ENCODE peak calls at places on chromosomes 3 and 15, in ten cellular contexts. One of them, this sample, is unnamed.

GRCh38 chr15:56208641-56209155 is 35.0 kb downstream of the RFX7 start:
- DNase-seq in Peyer's patch: no peak
- DNase-seq in sigmoid colon: no peak
- DNase-seq in H1: no peak
- DNase-seq in heart left ventricle: no peak
- DNase-seq in ovary: no peak
- DNase-seq in K562: no peak
- DNase-seq in suprapubic skin: no peak
- DNase-seq in HCT116: no peak
- DNase-seq in vagina: no peak
- DNase-seq in this sample: no peak

GRCh38 chr15:53837263-53837662 is 77.8 kb upstream of the WDR72 start:
- DNase-seq in Peyer's patch: no peak
- DNase-seq in sigmoid colon: no peak
- DNase-seq in H1: no peak
- DNase-seq in heart left ventricle: no peak
- DNase-seq in ovary: no peak
- DNase-seq in K562: no peak
- DNase-seq in suprapubic skin: no peak
- DNase-seq in HCT116: no peak
- DNase-seq in vagina: no peak
- DNase-seq in this sample: no peak

GRCh38 chr3:7285502-7285901 is 424.6 kb downstream of the GRM7 start:
- DNase-seq in Peyer's patch: no peak
- DNase-seq in sigmoid colon: no peak
- DNase-seq in H1: no peak
- DNase-seq in heart left ventricle: no peak
- DNase-seq in ovary: no peak
- DNase-seq in K562: no peak
- DNase-seq in suprapubic skin: no peak
- DNase-seq in HCT116: peak
- DNase-seq in vagina: no peak
- DNase-seq in this sample: no peak

GRCh38 chr3:182484682-182485081 is 308.6 kb upstream of the ATP11B start:
- DNase-seq in Peyer's patch: no peak
- DNase-seq in sigmoid colon: no peak
- DNase-seq in H1: no peak
- DNase-seq in heart left ventricle: no peak
- DNase-seq in ovary: no peak
- DNase-seq in K562: no peak
- DNase-seq in suprapubic skin: no peak
- DNase-seq in HCT116: no peak
- DNase-seq in vagina: no peak
- DNase-seq in this sample: no peak

GRCh38 chr3:55935241-55935640 is 448.1 kb upstream of the WNT5A start:
- DNase-seq in Peyer's patch: no peak
- DNase-seq in sigmoid colon: no peak
- DNase-seq in H1: no peak
- DNase-seq in heart left ventricle: no peak
- DNase-seq in ovary: no peak
- DNase-seq in K562: no peak
- DNase-seq in suprapubic skin: no peak
- DNase-seq in HCT116: no peak
- DNase-seq in vagina: no peak
- DNase-seq in this sample: no peak

GRCh38 chr3:169869484-169870304 is at the start of gene LRRC31:
- DNase-seq in Peyer's patch: no peak
- DNase-seq in sigmoid colon: no peak
- DNase-seq in H1: no peak
- DNase-seq in heart left ventricle: no peak
- DNase-seq in ovary: no peak
- DNase-seq in K562: no peak
- DNase-seq in suprapubic skin: no peak
- DNase-seq in HCT116: no peak
- DNase-seq in vagina: no peak
- DNase-seq in this sample: no peak

GRCh38 chr3:159825216-159825854 is 163.3 kb upstream of the IL12A start:
- DNase-seq in Peyer's patch: no peak
- DNase-seq in sigmoid colon: no peak
- DNase-seq in H1: no peak
- DNase-seq in heart left ventricle: no peak
- DNase-seq in ovary: no peak
- DNase-seq in K562: no peak
- DNase-seq in suprapubic skin: no peak
- DNase-seq in HCT116: no peak
- DNase-seq in vagina: no peak
- DNase-seq in this sample: no peak

GRCh38 chr3:66018047-66019033 is 20.4 kb downstream of the MAGI1 start:
- DNase-seq in Peyer's patch: no peak
- DNase-seq in sigmoid colon: no peak
- DNase-seq in H1: no peak
- DNase-seq in heart left ventricle: no peak
- DNase-seq in ovary: no peak
- DNase-seq in K562: no peak
- DNase-seq in suprapubic skin: no peak
- DNase-seq in HCT116: no peak
- DNase-seq in vagina: no peak
- DNase-seq in this sample: no peak

GRCh38 chr3:45010718-45011355 is 15.3 kb upstream of the CLEC3B start:
- DNase-seq in Peyer's patch: no peak
- DNase-seq in sigmoid colon: no peak
- DNase-seq in H1: no peak
- DNase-seq in heart left ventricle: no peak
- DNase-seq in ovary: no peak
- DNase-seq in K562: no peak
- DNase-seq in suprapubic skin: no peak
- DNase-seq in HCT116: no peak
- DNase-seq in vagina: no peak
- DNase-seq in this sample: no peak

GRCh38 chr3:6860911-6861330 is at the start of gene GRM7:
- DNase-seq in Peyer's patch: no peak
- DNase-seq in sigmoid colon: no peak
- DNase-seq in H1: no peak
- DNase-seq in heart left ventricle: no peak
- DNase-seq in ovary: peak
- DNase-seq in K562: no peak
- DNase-seq in suprapubic skin: peak
- DNase-seq in HCT116: no peak
- DNase-seq in vagina: no peak
- DNase-seq in this sample: no peak

GRCh38 chr15:82531496-82532382 is 8.5 kb downstream of the RPS17 start:
- DNase-seq in Peyer's patch: no peak
- DNase-seq in sigmoid colon: no peak
- DNase-seq in H1: no peak
- DNase-seq in heart left ventricle: no peak
- DNase-seq in ovary: peak
- DNase-seq in K562: no peak
- DNase-seq in suprapubic skin: no peak
- DNase-seq in HCT116: no peak
- DNase-seq in vagina: peak
- DNase-seq in this sample: peak

GRCh38 chr3:78873641-78874040 is 894.2 kb downstream of the ROBO1 start:
- DNase-seq in Peyer's patch: no peak
- DNase-seq in sigmoid colon: no peak
- DNase-seq in H1: no peak
- DNase-seq in heart left ventricle: no peak
- DNase-seq in ovary: no peak
- DNase-seq in K562: no peak
- DNase-seq in suprapubic skin: no peak
- DNase-seq in HCT116: no peak
- DNase-seq in vagina: no peak
- DNase-seq in this sample: no peak

DNA sequence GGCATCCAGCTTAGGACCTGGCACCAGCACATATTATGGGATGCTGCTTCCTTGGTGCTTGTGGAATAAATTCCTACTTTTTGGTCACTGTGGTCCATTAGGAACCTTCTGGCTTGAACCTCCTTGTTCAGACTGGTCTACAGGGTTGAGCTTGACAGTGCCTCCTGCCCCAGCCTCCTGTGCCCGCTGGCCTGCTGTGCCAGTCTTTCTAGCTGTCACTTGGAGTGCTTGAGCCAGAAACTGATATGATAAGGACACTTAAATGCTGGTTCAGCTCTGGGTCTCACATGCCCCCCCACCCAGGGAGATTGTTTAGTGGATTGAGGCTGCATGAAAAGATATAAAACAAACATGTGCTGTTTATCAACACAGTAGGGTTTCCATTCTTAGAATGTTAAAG is 147.8 kb downstream of the SLCO3A1 start:
- DNase-seq in Peyer's patch: no peak
- DNase-seq in sigmoid colon: no peak
- DNase-seq in H1: no peak
- DNase-seq in heart left ventricle: peak
- DNase-seq in ovary: no peak
- DNase-seq in K562: no peak
- DNase-seq in suprapubic skin: no peak
- DNase-seq in HCT116: no peak
- DNase-seq in vagina: no peak
- DNase-seq in this sample: no peak
- TF ChIP-seq POLR2A in Peyer's patch: no peak
- TF ChIP-seq POLR2A in sigmoid colon: no peak
- TF ChIP-seq POLR2A in H1: no peak
- TF ChIP-seq POLR2A in heart left ventricle: no peak
- TF ChIP-seq POLR2A in ovary: no peak
- TF ChIP-seq POLR2A in K562: no peak
- TF ChIP-seq POLR2A in suprapubic skin: no peak
- TF ChIP-seq POLR2A in HCT116: no peak
- TF ChIP-seq POLR2A in vagina: no peak
- TF ChIP-seq POLR2A in this sample: no peak

GRCh38 chr3:136162322-136162721 is 33.8 kb downstream of the MSL2 start:
- DNase-seq in Peyer's patch: no peak
- DNase-seq in sigmoid colon: no peak
- DNase-seq in H1: no peak
- DNase-seq in heart left ventricle: no peak
- DNase-seq in ovary: no peak
- DNase-seq in K562: no peak
- DNase-seq in suprapubic skin: no peak
- DNase-seq in HCT116: no peak
- DNase-seq in vagina: no peak
- DNase-seq in this sample: no peak
- H3K4me3 ChIP-seq in Peyer's patch: no peak
- H3K4me3 ChIP-seq in sigmoid colon: no peak
- H3K4me3 ChIP-seq in H1: no peak
- H3K4me3 ChIP-seq in heart left ventricle: no peak
- H3K4me3 ChIP-seq in ovary: no peak
- H3K4me3 ChIP-seq in K562: no peak
- H3K4me3 ChIP-seq in suprapubic skin: no peak
- H3K4me3 ChIP-seq in HCT116: no peak
- H3K4me3 ChIP-seq in vagina: no peak
- H3K4me3 ChIP-seq in this sample: no peak

DNA sequence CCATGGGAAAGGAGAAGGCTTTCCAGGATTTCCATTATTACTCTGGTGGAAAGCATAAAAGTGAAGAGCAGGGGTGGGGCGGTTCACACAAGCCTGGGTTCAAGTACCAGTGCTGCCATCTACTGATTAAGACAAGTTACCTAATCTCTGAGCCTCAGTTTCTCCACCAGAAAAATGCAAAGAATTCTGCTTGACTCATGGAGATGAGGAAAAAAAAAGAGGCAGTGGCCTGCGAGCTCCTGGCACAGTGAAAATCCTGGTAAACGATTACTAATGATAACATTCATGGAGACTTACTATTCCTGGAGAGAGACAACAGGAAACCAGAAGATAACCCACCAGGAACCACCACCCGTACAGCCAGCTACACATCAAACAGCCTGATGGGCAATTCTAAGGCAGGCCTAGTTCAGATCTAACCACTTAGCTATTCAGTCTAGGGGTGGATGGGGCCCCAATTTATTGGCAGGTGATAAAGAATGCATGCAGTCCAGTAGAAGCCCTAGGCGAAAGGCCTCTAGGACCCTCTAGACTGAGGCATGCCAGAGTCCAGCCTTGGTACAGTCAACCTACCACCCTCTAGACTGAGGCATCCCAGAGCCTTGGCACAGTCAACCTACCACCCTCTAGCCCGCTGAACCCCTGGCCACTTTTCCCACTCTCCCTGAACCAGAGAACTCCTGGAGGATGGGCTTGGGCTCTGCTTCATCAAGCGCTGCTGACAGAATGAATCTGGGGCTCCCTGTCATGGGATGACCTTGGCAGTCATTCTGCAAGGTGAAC is 2.5 kb downstream of the AMOTL2 start:
- DNase-seq in Peyer's patch: no peak
- DNase-seq in sigmoid colon: peak
- DNase-seq in H1: no peak
- DNase-seq in heart left ventricle: no peak
- DNase-seq in ovary: no peak
- DNase-seq in K562: no peak
- DNase-seq in suprapubic skin: peak
- DNase-seq in HCT116: no peak
- DNase-seq in vagina: no peak
- DNase-seq in this sample: peak
- TF ChIP-seq CTCF in Peyer's patch: no peak
- TF ChIP-seq CTCF in sigmoid colon: no peak
- TF ChIP-seq CTCF in H1: no peak
- TF ChIP-seq CTCF in heart left ventricle: peak
- TF ChIP-seq CTCF in ovary: no peak
- TF ChIP-seq CTCF in K562: no peak
- TF ChIP-seq CTCF in suprapubic skin: no peak
- TF ChIP-seq CTCF in HCT116: no peak
- TF ChIP-seq CTCF in vagina: no peak
- TF ChIP-seq CTCF in this sample: no peak

GRCh38 chr3:119676771-119677640 is at the start of gene COX17:
- DNase-seq in Peyer's patch: peak
- DNase-seq in sigmoid colon: peak
- DNase-seq in H1: peak
- DNase-seq in heart left ventricle: peak
- DNase-seq in ovary: peak
- DNase-seq in K562: peak
- DNase-seq in suprapubic skin: peak
- DNase-seq in HCT116: peak
- DNase-seq in vagina: peak
- DNase-seq in this sample: peak
- TF ChIP-seq POLR2A in Peyer's patch: peak
- TF ChIP-seq POLR2A in sigmoid colon: peak
- TF ChIP-seq POLR2A in H1: peak
- TF ChIP-seq POLR2A in heart left ventricle: no peak
- TF ChIP-seq POLR2A in ovary: peak
- TF ChIP-seq POLR2A in K562: peak
- TF ChIP-seq POLR2A in suprapubic skin: peak
- TF ChIP-seq POLR2A in HCT116: peak
- TF ChIP-seq POLR2A in vagina: peak
- TF ChIP-seq POLR2A in this sample: no peak

DNA sequence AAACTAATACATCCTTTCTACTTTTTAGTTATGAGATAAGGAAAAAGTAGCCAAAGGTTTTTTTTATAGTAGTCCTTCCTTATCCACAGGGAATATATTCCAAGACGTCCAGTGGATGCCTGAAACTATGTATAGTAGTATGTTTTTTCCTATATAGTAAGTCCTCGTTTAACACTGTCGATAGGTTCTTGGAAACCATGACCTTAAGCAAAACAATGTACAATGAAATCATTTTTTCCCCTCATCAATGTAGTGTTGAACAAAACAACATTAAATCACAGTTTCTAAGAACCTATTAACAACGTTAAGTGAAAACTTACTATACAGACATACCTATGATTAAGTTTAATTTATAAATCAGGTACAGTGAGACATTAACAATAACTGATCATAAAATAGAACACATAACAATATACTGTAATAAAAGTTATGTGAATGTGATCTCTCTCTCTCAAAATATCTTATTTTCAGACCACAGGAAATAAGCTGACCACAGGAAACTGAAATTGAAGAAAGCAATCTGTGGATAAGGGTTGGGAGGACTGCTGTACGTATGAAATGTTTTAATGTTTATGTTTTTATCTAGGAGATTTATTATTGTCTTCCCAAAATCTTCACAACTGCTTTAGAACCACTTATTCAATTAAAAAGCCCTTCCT is 20.6 kb downstream of the COPS2 start:
- DNase-seq in Peyer's patch: no peak
- DNase-seq in sigmoid colon: no peak
- DNase-seq in H1: no peak
- DNase-seq in heart left ventricle: no peak
- DNase-seq in ovary: no peak
- DNase-seq in K562: no peak
- DNase-seq in suprapubic skin: no peak
- DNase-seq in HCT116: no peak
- DNase-seq in vagina: no peak
- DNase-seq in this sample: no peak
- H3K4me3 ChIP-seq in Peyer's patch: no peak
- H3K4me3 ChIP-seq in sigmoid colon: no peak
- H3K4me3 ChIP-seq in H1: no peak
- H3K4me3 ChIP-seq in heart left ventricle: no peak
- H3K4me3 ChIP-seq in ovary: no peak
- H3K4me3 ChIP-seq in K562: no peak
- H3K4me3 ChIP-seq in suprapubic skin: no peak
- H3K4me3 ChIP-seq in HCT116: no peak
- H3K4me3 ChIP-seq in vagina: no peak
- H3K4me3 ChIP-seq in this sample: no peak

This sample was measured in lower leg skin.